ENCODE peak calls at places on chromosomes 5 and 9, in four cellular contexts. One of them, this sample, is unnamed.

GRCh38 chr5:14243768-14244167 is 100.6 kb downstream of the TRIO start:
- DNase-seq in amniotic stem cell: no peak
- DNase-seq in tibial artery: no peak
- DNase-seq in Right ventricle myocardium inferior: no peak
- DNase-seq in this sample: no peak

GRCh38 chr5:69527128-69527745 is 32.8 kb upstream of the GTF2H2C start:
- DNase-seq in amniotic stem cell: no peak
- DNase-seq in tibial artery: no peak
- DNase-seq in Right ventricle myocardium inferior: no peak
- DNase-seq in this sample: no peak

GRCh38 chr5:131423056-131423455 is 159.2 kb downstream of the CDC42SE2 start:
- DNase-seq in amniotic stem cell: peak; percentile 6
- DNase-seq in tibial artery: no peak
- DNase-seq in Right ventricle myocardium inferior: no peak
- DNase-seq in this sample: no peak

GRCh38 chr9:2641033-2641432 is 19.4 kb downstream of the VLDLR start:
- DNase-seq in amniotic stem cell: no peak
- DNase-seq in tibial artery: no peak
- DNase-seq in Right ventricle myocardium inferior: no peak
- DNase-seq in this sample: no peak

GRCh38 chr5:172891716-172892421 is 57.8 kb downstream of the ERGIC1 start:
- DNase-seq in amniotic stem cell: no peak
- DNase-seq in tibial artery: peak; percentile 96
- DNase-seq in Right ventricle myocardium inferior: peak; percentile 88
- DNase-seq in this sample: peak; percentile 83

GRCh38 chr5:133203317-133204305 is 151.8 kb downstream of the HSPA4 start:
- DNase-seq in amniotic stem cell: no peak
- DNase-seq in tibial artery: no peak
- DNase-seq in Right ventricle myocardium inferior: no peak
- DNase-seq in this sample: no peak

GRCh38 chr5:154444559-154445421 is 1.0 kb upstream of the SAP30L start:
- DNase-seq in amniotic stem cell: no peak
- DNase-seq in tibial artery: peak; percentile 68
- DNase-seq in Right ventricle myocardium inferior: no peak
- DNase-seq in this sample: no peak

GRCh38 chr5:35201291-35201690 is 29.0 kb downstream of the PRLR start:
- DNase-seq in amniotic stem cell: no peak
- DNase-seq in tibial artery: no peak
- DNase-seq in Right ventricle myocardium inferior: no peak
- DNase-seq in this sample: no peak

GRCh38 chr9:38488156-38488698 is 64.0 kb upstream of the IGFBPL1 start:
- DNase-seq in amniotic stem cell: no peak
- DNase-seq in tibial artery: no peak
- DNase-seq in Right ventricle myocardium inferior: no peak
- DNase-seq in this sample: no peak

GRCh38 chr5:159620853-159621540 is 290.7 kb upstream of the IL12B start:
- DNase-seq in amniotic stem cell: no peak
- DNase-seq in tibial artery: no peak
- DNase-seq in Right ventricle myocardium inferior: no peak
- DNase-seq in this sample: no peak

GRCh38 chr5:163357636-163358035 is 79.8 kb upstream of the CCNG1 start:
- DNase-seq in amniotic stem cell: no peak
- DNase-seq in tibial artery: no peak
- DNase-seq in Right ventricle myocardium inferior: no peak
- DNase-seq in this sample: no peak

GRCh38 chr5:177553671-177554429 is 513 bp downstream of the FAM193B start:
- DNase-seq in amniotic stem cell: no peak
- DNase-seq in tibial artery: peak; percentile 77
- DNase-seq in Right ventricle myocardium inferior: peak; percentile 72
- DNase-seq in this sample: peak; percentile 78

GRCh38 chr9:68599826-68600225 is 59.1 kb upstream of the TMEM252 start:
- DNase-seq in amniotic stem cell: no peak
- DNase-seq in tibial artery: no peak
- DNase-seq in Right ventricle myocardium inferior: no peak
- DNase-seq in this sample: no peak

GRCh38 chr5:56142620-56143431 is 90.3 kb downstream of the ANKRD55 start:
- DNase-seq in amniotic stem cell: no peak
- DNase-seq in tibial artery: no peak
- DNase-seq in Right ventricle myocardium inferior: no peak
- DNase-seq in this sample: no peak

GRCh38 chr5:74408150-74409043 is 232.1 kb downstream of the ENC1 start:
- DNase-seq in amniotic stem cell: no peak
- DNase-seq in tibial artery: no peak
- DNase-seq in Right ventricle myocardium inferior: no peak
- DNase-seq in this sample: no peak

GRCh38 chr9:114339130-114339908 is 9.7 kb downstream of the ORM2 start:
- DNase-seq in amniotic stem cell: no peak
- DNase-seq in tibial artery: no peak
- DNase-seq in Right ventricle myocardium inferior: no peak
- DNase-seq in this sample: no peak

GRCh38 chr5:88888799-88889164 is 5.8 kb upstream of the MEF2C start:
- DNase-seq in amniotic stem cell: no peak
- DNase-seq in tibial artery: no peak
- DNase-seq in Right ventricle myocardium inferior: no peak
- DNase-seq in this sample: no peak

GRCh38 chr5:60332244-60333018 is 367.5 kb downstream of the DEPDC1B start:
- DNase-seq in amniotic stem cell: peak; percentile 16
- DNase-seq in tibial artery: no peak
- DNase-seq in Right ventricle myocardium inferior: no peak
- DNase-seq in this sample: no peak

GRCh38 chr5:980001-980588 is 28.5 kb upstream of the NKD2 start:
- DNase-seq in amniotic stem cell: no peak
- DNase-seq in tibial artery: peak; percentile 35
- DNase-seq in Right ventricle myocardium inferior: no peak
- DNase-seq in this sample: peak; percentile 77

GRCh38 chr5:133232011-133232410 is 180.2 kb downstream of the HSPA4 start:
- DNase-seq in amniotic stem cell: no peak
- DNase-seq in tibial artery: no peak
- DNase-seq in Right ventricle myocardium inferior: no peak
- DNase-seq in this sample: no peak

GRCh38 chr5:143316337-143316736 is 87.1 kb downstream of the NR3C1 start:
- DNase-seq in amniotic stem cell: no peak
- DNase-seq in tibial artery: no peak
- DNase-seq in Right ventricle myocardium inferior: no peak
- DNase-seq in this sample: no peak

GRCh38 chr5:143398451-143399237 is 4.8 kb downstream of the NR3C1 start:
- DNase-seq in amniotic stem cell: no peak
- DNase-seq in tibial artery: no peak
- DNase-seq in Right ventricle myocardium inferior: no peak
- DNase-seq in this sample: no peak

GRCh38 chr5:143138839-143139238 is 264.6 kb downstream of the NR3C1 start:
- DNase-seq in amniotic stem cell: no peak
- DNase-seq in tibial artery: no peak
- DNase-seq in Right ventricle myocardium inferior: no peak
- DNase-seq in this sample: no peak

GRCh38 chr9:94300470-94301301 is 27.8 kb downstream of the NUTM2F start:
- DNase-seq in amniotic stem cell: no peak
- DNase-seq in tibial artery: no peak
- DNase-seq in Right ventricle myocardium inferior: no peak
- DNase-seq in this sample: no peak

GRCh38 chr9:136047076-136047774 is 47.9 kb downstream of the NACC2 start:
- DNase-seq in amniotic stem cell: no peak
- DNase-seq in tibial artery: peak; percentile 59
- DNase-seq in Right ventricle myocardium inferior: peak; percentile 62
- DNase-seq in this sample: no peak

GRCh38 chr9:347667-348292 is 133.1 kb downstream of the DOCK8 start:
- DNase-seq in amniotic stem cell: peak; percentile 17
- DNase-seq in tibial artery: no peak
- DNase-seq in Right ventricle myocardium inferior: no peak
- DNase-seq in this sample: no peak

GRCh38 chr5:150847334-150847695 is 994 bp downstream of the IRGM start:
- DNase-seq in amniotic stem cell: no peak
- DNase-seq in tibial artery: no peak
- DNase-seq in Right ventricle myocardium inferior: no peak
- DNase-seq in this sample: no peak

This sample was measured in suprapubic skin.